ENCODE peak calls at places on chromosome 3, in five cellular contexts. R is upper lobe of right lung, K is heart right ventricle, E is A549, M is cardiac muscle cell. P is an unnamed sample.

GRCh38 chr3:27923349-27924068 is 201.4 kb upstream of the EOMES start:
- DNase-seq in R (no peak), K (no peak), M (no peak), E (no peak), P (no peak)

GRCh38 chr3:54264050-54264449 is 141.7 kb downstream of the CACNA2D3 start:
- DNase-seq in R (no peak), K (no peak), E (no peak), M (no peak), P (no peak)

GRCh38 chr3:11172136-11172670 is 17.9 kb downstream of the HRH1 start:
- DNase-seq in E (no peak), M (no peak), R (no peak), K (no peak), P (no peak)

GRCh38 chr3:143654906-143655305 is 193.4 kb downstream of the SLC9A9 start:
- DNase-seq in K (no peak), M (no peak), E (no peak), R (no peak), P (no peak)

GRCh38 chr3:48563382-48563918 is at the start of gene UCN2:
- DNase-seq in E (no peak), K (no peak), M (no peak), R (no peak), P (no peak)

GRCh38 chr3:40109641-40110490 is 199.6 kb upstream of the EIF1B start:
- DNase-seq in K (no peak), M (peak; percentile 12), R (no peak), E (no peak), P (no peak)

GRCh38 chr3:193771011-193771697 is 178.1 kb downstream of the OPA1 start:
- DNase-seq in K (no peak), E (no peak), M (no peak), R (no peak), P (no peak)

GRCh38 chr3:38500688-38501417 is 4.7 kb downstream of the EXOG start:
- DNase-seq in R (no peak), M (no peak), E (no peak), K (no peak), P (no peak)

GRCh38 chr3:107189158-107189791 is 188.0 kb upstream of the CCDC54 start:
- DNase-seq in K (no peak), E (no peak), M (no peak), R (no peak), P (no peak)

GRCh38 chr3:132605374-132605792 is 8.3 kb downstream of the ACKR4 start:
- DNase-seq in R (no peak), K (no peak), E (no peak), M (no peak), P (no peak)

GRCh38 chr3:119235151-119235550 is 5.5 kb downstream of the B4GALT4 start:
- DNase-seq in R (no peak), M (no peak), E (no peak), K (no peak), P (no peak)

GRCh38 chr3:172596394-172596706 is 73.1 kb upstream of the TNFSF10 start:
- DNase-seq in R (no peak), E (no peak), M (no peak), K (no peak), P (no peak)

GRCh38 chr3:47908744-47909143 is 105.8 kb downstream of the DHX30 start:
- DNase-seq in K (no peak), E (no peak), M (no peak), R (no peak), P (no peak)

GRCh38 chr3:75249005-75249404 is 415.1 kb upstream of the FRG2C start:
- DNase-seq in E (no peak), M (no peak), K (no peak), R (no peak), P (no peak)

GRCh38 chr3:151568095-151568685 is 107.3 kb upstream of the IGSF10 start:
- DNase-seq in R (no peak), E (no peak), M (no peak), K (no peak), P (no peak)

GRCh38 chr3:142866841-142867631 is 21.8 kb downstream of the PCOLCE2 start:
- DNase-seq in M (no peak), R (no peak), K (no peak), E (no peak), P (no peak)

GRCh38 chr3:2603734-2604297 is 505.1 kb downstream of the CNTN4 start:
- DNase-seq in M (no peak), K (no peak), R (no peak), E (no peak), P (no peak)

GRCh38 chr3:69827127-69827526 is 87.9 kb downstream of the MITF start:
- DNase-seq in E (no peak), M (no peak), R (no peak), K (no peak), P (no peak)

GRCh38 chr3:98733055-98733777 is 29.9 kb upstream of the ST3GAL6 start:
- DNase-seq in E (peak; percentile 44), R (peak; percentile 82), K (peak; percentile 54), M (peak; percentile 66), P (peak; percentile 67)

GRCh38 chr3:187398955-187399354 is 30.8 kb downstream of the RTP4 start:
- DNase-seq in E (no peak), R (no peak), K (no peak), M (no peak), P (no peak)

GRCh38 chr3:46316258-46316657 is 37.7 kb upstream of the CCR2 start:
- DNase-seq in R (no peak), M (no peak), K (no peak), E (no peak), P (no peak)

GRCh38 chr3:58018892-58019291 is 10.7 kb downstream of the FLNB start:
- DNase-seq in R (no peak), K (no peak), E (no peak), M (no peak), P (no peak)

GRCh38 chr3:23468203-23468602 is 265.1 kb downstream of the UBE2E2 start:
- DNase-seq in R (no peak), E (no peak), M (no peak), K (no peak), P (no peak)

GRCh38 chr3:31166249-31166885 is 271.9 kb upstream of the GADL1 start:
- DNase-seq in R (no peak), E (no peak), K (no peak), M (no peak), P (no peak)
- H3K27ac ChIP-seq in R (peak overlapping the region; percentile 61), E (no peak overlapping the region), K (no peak overlapping the region), M (no peak overlapping the region), P (peak overlapping the region; percentile 70)

DNA sequence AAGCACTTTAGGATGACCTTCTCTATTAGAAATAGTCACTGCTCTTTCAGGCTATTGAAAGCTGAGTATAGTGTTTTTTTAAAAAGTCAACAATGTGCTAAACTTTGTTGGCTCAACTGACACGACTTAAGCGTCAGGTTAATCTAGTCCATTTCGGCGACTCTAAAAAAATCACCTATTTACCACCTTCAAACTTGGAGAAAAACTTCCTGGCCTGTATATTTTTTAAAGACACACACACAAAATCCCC is 517.8 kb downstream of the FOXP1 start:
- DNase-seq in E (no peak), K (no peak), M (no peak), R (no peak), P (no peak)
- H3K4me1 ChIP-seq in E (peaks cover 59% of the 10 kb centered on the region), K (peaks cover 47% of the 10 kb centered on the region), M (peaks cover 46% of the 10 kb centered on the region), R (peaks cover 51% of the 10 kb centered on the region), P (peaks cover 73% of the 10 kb centered on the region)

GRCh38 chr3:79618883-79619282 is 148.9 kb downstream of the ROBO1 start:
- DNase-seq in R (no peak), K (no peak), E (no peak), M (no peak), P (no peak)
- H3K9me3 ChIP-seq in R (peaks cover 7% of the 10 kb centered on the region), K (peaks cover 3% of the 10 kb centered on the region), E (no peaks in the 10 kb centered on the region), M (no peaks in the 10 kb centered on the region), P (peaks cover 14% of the 10 kb centered on the region)

GRCh38 chr3:122942937-122943827 is 84.4 kb downstream of the SEMA5B start:
- DNase-seq in E (peak; percentile 94), R (peak; percentile 89), K (peak; percentile 72), M (peak; percentile 85), P (peak; percentile 78)

GRCh38 chr3:122943828-122944190 is 83.8 kb downstream of the SEMA5B start:
- DNase-seq in E (no peak), M (no peak), R (no peak), K (no peak), P (no peak)

GRCh38 chr3:122940628-122941086 is 86.9 kb downstream of the SEMA5B start:
- DNase-seq in E (no peak), K (peak; percentile 43), R (no peak), M (no peak), P (no peak)

GRCh38 chr3:122942241-122942640 is 85.3 kb downstream of the SEMA5B start:
- DNase-seq in K (no peak), M (no peak), E (no peak), R (no peak), P (no peak)

DNA sequence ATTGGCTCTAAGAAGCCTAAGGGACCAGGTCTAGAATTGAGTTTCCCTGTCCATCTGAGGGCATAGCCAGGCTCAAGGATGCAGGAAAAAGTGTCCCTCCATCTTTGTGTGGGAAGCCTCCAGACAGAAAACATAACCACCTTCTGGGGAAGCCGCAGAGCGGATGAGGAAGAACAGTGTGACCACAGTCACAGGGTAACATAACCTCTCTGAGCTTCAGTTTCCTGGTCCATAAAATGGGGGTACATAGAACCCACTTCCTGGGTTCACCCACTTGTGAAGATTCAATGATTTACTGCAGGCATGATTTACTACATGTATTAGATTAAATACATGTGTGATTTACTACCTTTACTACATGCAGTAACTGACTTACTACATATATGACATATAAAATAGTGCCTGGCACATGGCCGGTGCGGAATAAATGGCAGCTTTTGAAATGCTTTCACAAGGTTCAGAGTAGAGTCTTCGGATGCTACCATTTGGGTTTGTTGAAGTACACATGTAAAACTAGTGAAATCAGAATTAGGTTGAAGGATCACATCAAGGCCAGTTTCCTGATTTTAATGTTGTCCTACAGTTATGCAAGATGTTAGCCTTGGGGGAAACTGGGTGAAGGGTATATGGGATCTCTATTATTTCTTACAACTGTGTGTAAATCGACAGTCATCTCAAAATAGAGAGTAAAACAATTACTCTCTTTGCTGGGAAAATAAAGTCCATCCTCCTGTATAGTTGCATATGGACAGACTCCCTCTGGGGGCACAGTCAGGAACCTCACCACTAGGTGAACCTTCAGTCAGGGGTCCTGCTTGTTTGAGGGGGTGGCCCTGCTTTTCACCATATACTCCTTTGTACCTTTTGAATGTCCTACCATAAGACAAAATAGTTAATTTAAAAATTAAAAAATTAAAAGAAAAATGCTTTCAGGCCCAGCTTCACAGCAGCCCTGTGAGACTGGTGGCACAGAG is 86.0 kb downstream of the SEMA5B start:
- DNase-seq in E (no peak), K (no peak), M (no peak), R (no peak), P (no peak)
- H3K27ac ChIP-seq in E (no peak overlapping the region), K (no peak overlapping the region), M (no peak overlapping the region), R (no peak overlapping the region), P (no peak overlapping the region)

GRCh38 chr3:125107861-125108567 is 52.2 kb upstream of the HEG1 start:
- DNase-seq in R (no peak), K (no peak), E (no peak), M (no peak), P (no peak)

GRCh38 chr3:125110876-125111480 is 55.2 kb upstream of the HEG1 start:
- DNase-seq in R (no peak), K (no peak), E (no peak), M (no peak), P (no peak)

GRCh38 chr3:125108833-125109540 is 53.2 kb upstream of the HEG1 start:
- DNase-seq in K (no peak), R (no peak), M (no peak), E (no peak), P (no peak)

GRCh38 chr3:125110016-125110875 is 54.4 kb upstream of the HEG1 start:
- DNase-seq in E (no peak), K (no peak), R (no peak), M (no peak), P (no peak)

GRCh38 chr3:125109541-125109925 is 53.7 kb upstream of the HEG1 start:
- DNase-seq in M (no peak), R (no peak), K (no peak), E (no peak), P (no peak)
- H3K4me1 ChIP-seq in M (no peaks in the 10 kb centered on the region), R (no peaks in the 10 kb centered on the region), K (no peaks in the 10 kb centered on the region), E (peaks cover 33% of the 10 kb centered on the region), P (no peaks in the 10 kb centered on the region)